ENCODE peak calls at places on chromosomes 5 and 9, in seven cellular contexts. One of them, this sample, is unnamed. For H3K4me1 and H3K27me3, the result is how much of the 10 kb centered on the place peaks cover.

GRCh38 chr9:111502506-111502905 is 18.3 kb upstream of the ECPAS start:
- DNase-seq in effector memory CD4-positive, alpha-beta T cell: no peak
- DNase-seq in right atrium auricular region: no peak
- DNase-seq in neuronal stem cell: no peak
- DNase-seq in pancreas: peak
- DNase-seq in thoracic aorta: no peak
- DNase-seq in CD8-positive, alpha-beta memory T cell: no peak
- DNase-seq in this sample: peak

GRCh38 chr5:163978897-163979296 is 473.5 kb downstream of the MAT2B start:
- DNase-seq in pancreas: no peak
- DNase-seq in neuronal stem cell: no peak
- DNase-seq in thoracic aorta: no peak
- DNase-seq in CD8-positive, alpha-beta memory T cell: no peak
- DNase-seq in right atrium auricular region: no peak
- DNase-seq in effector memory CD4-positive, alpha-beta T cell: no peak
- DNase-seq in this sample: peak

GRCh38 chr5:14308384-14309154 is 165.4 kb downstream of the TRIO start:
- DNase-seq in thoracic aorta: no peak
- DNase-seq in effector memory CD4-positive, alpha-beta T cell: no peak
- DNase-seq in pancreas: no peak
- DNase-seq in neuronal stem cell: no peak
- DNase-seq in CD8-positive, alpha-beta memory T cell: no peak
- DNase-seq in right atrium auricular region: no peak
- DNase-seq in this sample: no peak

GRCh38 chr5:94751456-94751855 is 133.0 kb downstream of the SLF1 start:
- DNase-seq in right atrium auricular region: no peak
- DNase-seq in pancreas: no peak
- DNase-seq in CD8-positive, alpha-beta memory T cell: no peak
- DNase-seq in neuronal stem cell: peak
- DNase-seq in thoracic aorta: no peak
- DNase-seq in effector memory CD4-positive, alpha-beta T cell: no peak
- DNase-seq in this sample: no peak

GRCh38 chr5:169706758-169707450 is 69.8 kb downstream of the DOCK2 start:
- DNase-seq in neuronal stem cell: no peak
- DNase-seq in right atrium auricular region: no peak
- DNase-seq in thoracic aorta: no peak
- DNase-seq in effector memory CD4-positive, alpha-beta T cell: no peak
- DNase-seq in pancreas: no peak
- DNase-seq in CD8-positive, alpha-beta memory T cell: no peak
- DNase-seq in this sample: no peak

GRCh38 chr5:78610163-78610583 is 38.4 kb downstream of the LHFPL2 start:
- DNase-seq in CD8-positive, alpha-beta memory T cell: no peak
- DNase-seq in effector memory CD4-positive, alpha-beta T cell: no peak
- DNase-seq in right atrium auricular region: no peak
- DNase-seq in thoracic aorta: no peak
- DNase-seq in pancreas: no peak
- DNase-seq in neuronal stem cell: no peak
- DNase-seq in this sample: no peak

GRCh38 chr5:32707394-32707997 is 3.6 kb upstream of the NPR3 start:
- DNase-seq in right atrium auricular region: no peak
- DNase-seq in CD8-positive, alpha-beta memory T cell: no peak
- DNase-seq in effector memory CD4-positive, alpha-beta T cell: no peak
- DNase-seq in pancreas: no peak
- DNase-seq in neuronal stem cell: peak
- DNase-seq in thoracic aorta: no peak
- DNase-seq in this sample: no peak

GRCh38 chr9:130938652-130939404 is at the start of gene FIBCD1:
- DNase-seq in right atrium auricular region: no peak
- DNase-seq in pancreas: no peak
- DNase-seq in effector memory CD4-positive, alpha-beta T cell: no peak
- DNase-seq in thoracic aorta: no peak
- DNase-seq in CD8-positive, alpha-beta memory T cell: no peak
- DNase-seq in neuronal stem cell: no peak
- DNase-seq in this sample: peak

GRCh38 chr5:107558951-107559350 is 111.8 kb downstream of the EFNA5 start:
- DNase-seq in effector memory CD4-positive, alpha-beta T cell: no peak
- DNase-seq in pancreas: no peak
- DNase-seq in right atrium auricular region: no peak
- DNase-seq in neuronal stem cell: no peak
- DNase-seq in thoracic aorta: no peak
- DNase-seq in CD8-positive, alpha-beta memory T cell: no peak
- DNase-seq in this sample: no peak

GRCh38 chr9:75551866-75552265 is 338.6 kb upstream of the PCSK5 start:
- DNase-seq in CD8-positive, alpha-beta memory T cell: no peak
- DNase-seq in neuronal stem cell: no peak
- DNase-seq in effector memory CD4-positive, alpha-beta T cell: no peak
- DNase-seq in right atrium auricular region: no peak
- DNase-seq in thoracic aorta: no peak
- DNase-seq in pancreas: no peak
- DNase-seq in this sample: no peak

GRCh38 chr9:137243626-137244485 is 2.8 kb downstream of the TUBB4B start:
- DNase-seq in neuronal stem cell: no peak
- DNase-seq in pancreas: peak
- DNase-seq in effector memory CD4-positive, alpha-beta T cell: no peak
- DNase-seq in thoracic aorta: no peak
- DNase-seq in CD8-positive, alpha-beta memory T cell: no peak
- DNase-seq in right atrium auricular region: no peak
- DNase-seq in this sample: no peak

GRCh38 chr5:26869781-26870180 is 168.6 kb downstream of the CDH9 start:
- DNase-seq in neuronal stem cell: no peak
- DNase-seq in right atrium auricular region: no peak
- DNase-seq in CD8-positive, alpha-beta memory T cell: no peak
- DNase-seq in pancreas: no peak
- DNase-seq in effector memory CD4-positive, alpha-beta T cell: no peak
- DNase-seq in thoracic aorta: no peak
- DNase-seq in this sample: no peak

GRCh38 chr5:92674322-92674721 is 906.7 kb downstream of the NR2F1-AS1 start:
- DNase-seq in CD8-positive, alpha-beta memory T cell: no peak
- DNase-seq in pancreas: no peak
- DNase-seq in right atrium auricular region: no peak
- DNase-seq in effector memory CD4-positive, alpha-beta T cell: no peak
- DNase-seq in thoracic aorta: no peak
- DNase-seq in neuronal stem cell: peak
- DNase-seq in this sample: no peak

GRCh38 chr9:113705306-113705937 is 170.7 kb upstream of the ZNF618 start:
- DNase-seq in pancreas: no peak
- DNase-seq in right atrium auricular region: no peak
- DNase-seq in effector memory CD4-positive, alpha-beta T cell: no peak
- DNase-seq in CD8-positive, alpha-beta memory T cell: no peak
- DNase-seq in neuronal stem cell: no peak
- DNase-seq in thoracic aorta: no peak
- DNase-seq in this sample: no peak

GRCh38 chr5:151682240-151682639 is 4.5 kb downstream of the SPARC start:
- DNase-seq in CD8-positive, alpha-beta memory T cell: no peak
- DNase-seq in effector memory CD4-positive, alpha-beta T cell: no peak
- DNase-seq in pancreas: no peak
- DNase-seq in right atrium auricular region: no peak
- DNase-seq in thoracic aorta: no peak
- DNase-seq in neuronal stem cell: no peak
- DNase-seq in this sample: no peak

GRCh38 chr5:151682751-151683331 is 3.9 kb downstream of the SPARC start:
- DNase-seq in neuronal stem cell: no peak
- DNase-seq in thoracic aorta: no peak
- DNase-seq in pancreas: no peak
- DNase-seq in CD8-positive, alpha-beta memory T cell: no peak
- DNase-seq in right atrium auricular region: no peak
- DNase-seq in effector memory CD4-positive, alpha-beta T cell: no peak
- DNase-seq in this sample: peak

GRCh38 chr5:151683936-151684586 is 2.7 kb downstream of the SPARC start:
- DNase-seq in pancreas: no peak
- DNase-seq in thoracic aorta: no peak
- DNase-seq in right atrium auricular region: no peak
- DNase-seq in CD8-positive, alpha-beta memory T cell: no peak
- DNase-seq in neuronal stem cell: no peak
- DNase-seq in effector memory CD4-positive, alpha-beta T cell: no peak
- DNase-seq in this sample: no peak

GRCh38 chr5:151684690-151685361 is 1.9 kb downstream of the SPARC start:
- DNase-seq in pancreas: no peak
- DNase-seq in neuronal stem cell: peak
- DNase-seq in CD8-positive, alpha-beta memory T cell: no peak
- DNase-seq in right atrium auricular region: peak
- DNase-seq in thoracic aorta: no peak
- DNase-seq in effector memory CD4-positive, alpha-beta T cell: no peak
- DNase-seq in this sample: peak

GRCh38 chr5:151683444-151683843 is 3.3 kb downstream of the SPARC start:
- DNase-seq in CD8-positive, alpha-beta memory T cell: no peak
- DNase-seq in thoracic aorta: no peak
- DNase-seq in neuronal stem cell: no peak
- DNase-seq in effector memory CD4-positive, alpha-beta T cell: no peak
- DNase-seq in pancreas: no peak
- DNase-seq in right atrium auricular region: no peak
- DNase-seq in this sample: no peak
- H3K4me1 ChIP-seq in CD8-positive, alpha-beta memory T cell: under half
- H3K4me1 ChIP-seq in thoracic aorta: half or more
- H3K4me1 ChIP-seq in neuronal stem cell: under half
- H3K4me1 ChIP-seq in effector memory CD4-positive, alpha-beta T cell: under half
- H3K4me1 ChIP-seq in pancreas: under half
- H3K4me1 ChIP-seq in right atrium auricular region: half or more
- H3K4me1 ChIP-seq in this sample: under half

DNA sequence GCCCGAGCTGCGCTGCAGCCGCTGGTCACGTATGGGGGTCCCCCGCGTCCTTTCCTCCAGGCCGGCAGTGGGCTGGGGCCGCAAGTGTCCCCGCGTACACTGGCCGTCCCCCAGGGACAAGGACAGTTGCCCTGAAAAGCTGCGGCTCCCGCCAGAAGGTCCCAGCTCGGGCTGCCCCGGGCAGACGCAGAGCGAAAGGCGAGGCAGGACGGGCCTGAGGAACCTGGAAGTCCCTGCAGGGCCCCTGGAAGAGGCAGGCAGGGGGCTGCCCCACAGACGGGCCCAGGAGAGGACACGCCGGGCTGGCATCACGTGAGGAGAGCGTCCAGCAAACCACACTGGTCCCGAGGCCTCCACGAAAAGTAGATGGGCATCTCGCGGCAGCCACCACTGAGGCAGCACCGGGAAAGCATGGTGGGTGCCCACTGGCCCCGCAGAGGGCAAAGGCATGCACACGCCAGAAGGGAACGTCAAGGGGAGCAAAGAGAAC is 3.2 kb upstream of the NKD2 start:
- DNase-seq in CD8-positive, alpha-beta memory T cell: no peak
- DNase-seq in right atrium auricular region: peak
- DNase-seq in thoracic aorta: no peak
- DNase-seq in pancreas: peak
- DNase-seq in neuronal stem cell: no peak
- DNase-seq in effector memory CD4-positive, alpha-beta T cell: no peak
- DNase-seq in this sample: no peak
- H3K27me3 ChIP-seq in CD8-positive, alpha-beta memory T cell: under half
- H3K27me3 ChIP-seq in right atrium auricular region: under half
- H3K27me3 ChIP-seq in thoracic aorta: under half
- H3K27me3 ChIP-seq in pancreas: under half
- H3K27me3 ChIP-seq in neuronal stem cell: half or more
- H3K27me3 ChIP-seq in effector memory CD4-positive, alpha-beta T cell: under half
- H3K27me3 ChIP-seq in this sample: half or more

GRCh38 chr5:135394095-135394494 is 4.9 kb downstream of the MACROH2A1 start:
- DNase-seq in pancreas: no peak
- DNase-seq in neuronal stem cell: no peak
- DNase-seq in right atrium auricular region: no peak
- DNase-seq in CD8-positive, alpha-beta memory T cell: no peak
- DNase-seq in thoracic aorta: no peak
- DNase-seq in effector memory CD4-positive, alpha-beta T cell: no peak
- DNase-seq in this sample: no peak
- H3K4me1 ChIP-seq in pancreas: under half
- H3K4me1 ChIP-seq in neuronal stem cell: under half
- H3K4me1 ChIP-seq in right atrium auricular region: half or more
- H3K4me1 ChIP-seq in CD8-positive, alpha-beta memory T cell: half or more
- H3K4me1 ChIP-seq in thoracic aorta: under half
- H3K4me1 ChIP-seq in effector memory CD4-positive, alpha-beta T cell: under half
- H3K4me1 ChIP-seq in this sample: under half

DNA sequence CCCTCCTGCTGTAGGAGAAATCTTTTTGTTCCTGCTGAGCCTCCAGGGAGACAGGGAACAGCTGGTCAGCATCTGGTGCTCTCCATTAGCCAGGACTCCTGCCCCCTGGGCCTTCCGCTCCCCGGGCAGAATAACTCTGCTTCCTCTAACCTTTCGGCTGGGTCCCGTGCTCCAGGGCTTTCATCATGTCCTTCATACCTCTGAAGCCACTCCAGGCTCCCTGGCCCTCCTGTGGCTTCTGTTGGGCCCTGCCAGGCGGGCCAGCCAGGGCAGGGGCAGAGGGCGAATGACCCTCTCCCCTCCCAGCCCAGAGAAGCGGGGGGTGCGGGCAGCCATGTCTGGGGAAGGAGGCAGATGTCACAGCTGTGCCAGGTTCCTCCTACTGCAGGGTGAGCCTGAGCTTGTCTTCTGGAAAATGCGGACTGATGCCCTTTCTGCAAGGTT is 81.7 kb upstream of the LMX1B start:
- DNase-seq in neuronal stem cell: no peak
- DNase-seq in CD8-positive, alpha-beta memory T cell: no peak
- DNase-seq in thoracic aorta: no peak
- DNase-seq in right atrium auricular region: peak
- DNase-seq in effector memory CD4-positive, alpha-beta T cell: no peak
- DNase-seq in pancreas: no peak
- DNase-seq in this sample: no peak
- H3K27me3 ChIP-seq in neuronal stem cell: half or more
- H3K27me3 ChIP-seq in CD8-positive, alpha-beta memory T cell: under half
- H3K27me3 ChIP-seq in thoracic aorta: under half
- H3K27me3 ChIP-seq in right atrium auricular region: under half
- H3K27me3 ChIP-seq in effector memory CD4-positive, alpha-beta T cell: under half
- H3K27me3 ChIP-seq in pancreas: under half
- H3K27me3 ChIP-seq in this sample: under half

GRCh38 chr9:85414399-85414798 is 327.4 kb downstream of the AGTPBP1 start:
- DNase-seq in thoracic aorta: no peak
- DNase-seq in neuronal stem cell: no peak
- DNase-seq in right atrium auricular region: no peak
- DNase-seq in effector memory CD4-positive, alpha-beta T cell: no peak
- DNase-seq in CD8-positive, alpha-beta memory T cell: no peak
- DNase-seq in pancreas: no peak
- DNase-seq in this sample: no peak

GRCh38 chr9:85417674-85418073 is 324.1 kb downstream of the AGTPBP1 start:
- DNase-seq in effector memory CD4-positive, alpha-beta T cell: no peak
- DNase-seq in neuronal stem cell: no peak
- DNase-seq in right atrium auricular region: no peak
- DNase-seq in CD8-positive, alpha-beta memory T cell: no peak
- DNase-seq in pancreas: no peak
- DNase-seq in thoracic aorta: no peak
- DNase-seq in this sample: no peak

GRCh38 chr9:85421641-85422040 is 320.1 kb downstream of the AGTPBP1 start:
- DNase-seq in effector memory CD4-positive, alpha-beta T cell: no peak
- DNase-seq in right atrium auricular region: no peak
- DNase-seq in pancreas: no peak
- DNase-seq in CD8-positive, alpha-beta memory T cell: no peak
- DNase-seq in neuronal stem cell: no peak
- DNase-seq in thoracic aorta: no peak
- DNase-seq in this sample: no peak

GRCh38 chr9:85420750-85421149 is 321.0 kb downstream of the AGTPBP1 start:
- DNase-seq in effector memory CD4-positive, alpha-beta T cell: no peak
- DNase-seq in right atrium auricular region: no peak
- DNase-seq in CD8-positive, alpha-beta memory T cell: no peak
- DNase-seq in neuronal stem cell: peak
- DNase-seq in thoracic aorta: no peak
- DNase-seq in pancreas: no peak
- DNase-seq in this sample: no peak

DNA sequence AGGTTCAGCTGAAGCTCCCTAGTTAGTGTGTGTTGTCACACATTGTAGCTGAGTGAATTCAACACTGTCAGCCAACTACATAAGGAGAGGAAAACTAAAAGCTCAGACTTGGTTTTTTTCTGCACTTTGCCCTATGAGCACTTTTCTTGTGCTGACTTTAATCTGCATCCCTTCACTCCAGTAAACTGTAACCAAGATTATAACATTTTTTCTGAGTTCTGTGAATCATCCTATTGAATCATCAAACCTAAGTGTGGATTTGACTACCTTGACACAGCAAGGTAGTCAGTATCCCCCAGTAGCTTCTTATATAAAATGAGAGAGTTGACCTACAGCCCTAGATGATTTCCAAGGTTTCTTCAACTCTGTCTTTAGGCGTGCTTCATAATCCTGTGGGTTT is 325.0 kb downstream of the AGTPBP1 start:
- DNase-seq in effector memory CD4-positive, alpha-beta T cell: no peak
- DNase-seq in right atrium auricular region: no peak
- DNase-seq in neuronal stem cell: no peak
- DNase-seq in thoracic aorta: no peak
- DNase-seq in pancreas: no peak
- DNase-seq in CD8-positive, alpha-beta memory T cell: no peak
- DNase-seq in this sample: no peak
- H3K4me1 ChIP-seq in effector memory CD4-positive, alpha-beta T cell: under half
- H3K4me1 ChIP-seq in right atrium auricular region: under half
- H3K4me1 ChIP-seq in neuronal stem cell: under half
- H3K4me1 ChIP-seq in thoracic aorta: under half
- H3K4me1 ChIP-seq in pancreas: under half
- H3K4me1 ChIP-seq in CD8-positive, alpha-beta memory T cell: under half
- H3K4me1 ChIP-seq in this sample: under half

This sample was measured in foreskin keratinocyte.